ENCODE peak calls at places on chromosomes 4 and X, in nine cellular contexts. One of them, this sample, is unnamed.

GRCh38 chr4:125316781-125317525 is 2.2 kb downstream of the FAT4 start:
- DNase-seq in coronary artery: peak; percentile 79
- DNase-seq in activated T-cell treated with anti-CD3 and anti-CD28 coated beads for 1 hour: no peak
- DNase-seq in stimulated activated CD8-positive, alpha-beta memory T cell treated with anti-CD3 and anti-CD28 coated beads, Interleukin-7, amount 100 ng/mL, for 24 hours: no peak
- DNase-seq in GM12865: no peak
- DNase-seq in T-helper 1 cell: no peak
- DNase-seq in transverse colon: peak; percentile 14
- DNase-seq in amygdala: no peak
- DNase-seq in AG09309: no peak
- DNase-seq in this sample: no peak

GRCh38 chrX:143633530-143634372 is 2.1 kb downstream of the SLITRK4 start:
- DNase-seq in GM12865: no peak
- DNase-seq in transverse colon: no peak
- DNase-seq in coronary artery: no peak
- DNase-seq in amygdala: no peak
- DNase-seq in activated T-cell treated with anti-CD3 and anti-CD28 coated beads for 1 hour: no peak
- DNase-seq in AG09309: no peak
- DNase-seq in stimulated activated CD8-positive, alpha-beta memory T cell treated with anti-CD3 and anti-CD28 coated beads, Interleukin-7, amount 100 ng/mL, for 24 hours: no peak
- DNase-seq in T-helper 1 cell: no peak
- DNase-seq in this sample: no peak

GRCh38 chr4:69322055-69322454 is 41.8 kb downstream of the UGT2B28 start:
- DNase-seq in GM12865: no peak
- DNase-seq in transverse colon: no peak
- DNase-seq in activated T-cell treated with anti-CD3 and anti-CD28 coated beads for 1 hour: no peak
- DNase-seq in amygdala: no peak
- DNase-seq in AG09309: no peak
- DNase-seq in T-helper 1 cell: no peak
- DNase-seq in coronary artery: no peak
- DNase-seq in stimulated activated CD8-positive, alpha-beta memory T cell treated with anti-CD3 and anti-CD28 coated beads, Interleukin-7, amount 100 ng/mL, for 24 hours: no peak
- DNase-seq in this sample: no peak

GRCh38 chrX:72124540-72125201 is 7.0 kb downstream of the RTL5 start:
- DNase-seq in AG09309: no peak
- DNase-seq in transverse colon: no peak
- DNase-seq in coronary artery: peak; percentile 57
- DNase-seq in GM12865: no peak
- DNase-seq in activated T-cell treated with anti-CD3 and anti-CD28 coated beads for 1 hour: no peak
- DNase-seq in stimulated activated CD8-positive, alpha-beta memory T cell treated with anti-CD3 and anti-CD28 coated beads, Interleukin-7, amount 100 ng/mL, for 24 hours: no peak
- DNase-seq in T-helper 1 cell: no peak
- DNase-seq in amygdala: no peak
- DNase-seq in this sample: no peak

GRCh38 chr4:38641796-38642195 is 22.2 kb upstream of the KLF3 start:
- DNase-seq in amygdala: no peak
- DNase-seq in T-helper 1 cell: no peak
- DNase-seq in stimulated activated CD8-positive, alpha-beta memory T cell treated with anti-CD3 and anti-CD28 coated beads, Interleukin-7, amount 100 ng/mL, for 24 hours: no peak
- DNase-seq in activated T-cell treated with anti-CD3 and anti-CD28 coated beads for 1 hour: no peak
- DNase-seq in AG09309: no peak
- DNase-seq in coronary artery: no peak
- DNase-seq in transverse colon: no peak
- DNase-seq in GM12865: no peak
- DNase-seq in this sample: no peak

GRCh38 chr4:89438102-89438831 is 130.7 kb upstream of the GPRIN3 start:
- DNase-seq in amygdala: no peak
- DNase-seq in coronary artery: no peak
- DNase-seq in transverse colon: peak; percentile 30
- DNase-seq in T-helper 1 cell: peak; percentile 35
- DNase-seq in activated T-cell treated with anti-CD3 and anti-CD28 coated beads for 1 hour: peak; percentile 11
- DNase-seq in stimulated activated CD8-positive, alpha-beta memory T cell treated with anti-CD3 and anti-CD28 coated beads, Interleukin-7, amount 100 ng/mL, for 24 hours: peak; percentile 2
- DNase-seq in GM12865: peak; percentile 65
- DNase-seq in AG09309: peak; percentile 8
- DNase-seq in this sample: no peak

GRCh38 chrX:21225643-21226042 is 148.6 kb upstream of the CNKSR2 start:
- DNase-seq in T-helper 1 cell: no peak
- DNase-seq in stimulated activated CD8-positive, alpha-beta memory T cell treated with anti-CD3 and anti-CD28 coated beads, Interleukin-7, amount 100 ng/mL, for 24 hours: no peak
- DNase-seq in coronary artery: no peak
- DNase-seq in AG09309: no peak
- DNase-seq in activated T-cell treated with anti-CD3 and anti-CD28 coated beads for 1 hour: no peak
- DNase-seq in amygdala: no peak
- DNase-seq in GM12865: no peak
- DNase-seq in transverse colon: no peak
- DNase-seq in this sample: no peak

GRCh38 chr4:151012836-151013235 is 2.2 kb downstream of the LRBA start:
- DNase-seq in amygdala: no peak
- DNase-seq in GM12865: peak; percentile 14
- DNase-seq in activated T-cell treated with anti-CD3 and anti-CD28 coated beads for 1 hour: no peak
- DNase-seq in transverse colon: peak; percentile 51
- DNase-seq in AG09309: no peak
- DNase-seq in coronary artery: no peak
- DNase-seq in stimulated activated CD8-positive, alpha-beta memory T cell treated with anti-CD3 and anti-CD28 coated beads, Interleukin-7, amount 100 ng/mL, for 24 hours: no peak
- DNase-seq in T-helper 1 cell: no peak
- DNase-seq in this sample: no peak

GRCh38 chrX:131067846-131068745 is 9.9 kb downstream of the ARHGAP36 start:
- DNase-seq in amygdala: no peak
- DNase-seq in T-helper 1 cell: no peak
- DNase-seq in activated T-cell treated with anti-CD3 and anti-CD28 coated beads for 1 hour: no peak
- DNase-seq in GM12865: no peak
- DNase-seq in AG09309: no peak
- DNase-seq in transverse colon: no peak
- DNase-seq in stimulated activated CD8-positive, alpha-beta memory T cell treated with anti-CD3 and anti-CD28 coated beads, Interleukin-7, amount 100 ng/mL, for 24 hours: no peak
- DNase-seq in coronary artery: no peak
- DNase-seq in this sample: no peak